ENCODE peak calls at places on chromosomes 1 and 21, in six cellular contexts. W is testis, H is LNCaP clone FGC, D is fibroblast of mammary gland, A is lung, E is heart right ventricle. U is an unnamed sample.

GRCh38 chr1:151635479-151636072 is 23.7 kb downstream of the SNX27 start:
- DNase-seq in H (no peak), E (no peak), W (no peak), D (no peak), A (no peak), U (no peak)

GRCh38 chr21:42566524-42567180 is 53.0 kb downstream of the SLC37A1 start:
- DNase-seq in E (no peak), A (no peak), W (peak; percentile 3), D (no peak), H (no peak), U (no peak)

GRCh38 chr1:41649445-41650175 is 165.1 kb upstream of the EDN2 start:
- DNase-seq in D (no peak), E (no peak), H (no peak), W (no peak), A (no peak), U (no peak)

GRCh38 chr1:87853576-87854351 is 525.1 kb downstream of the LMO4 start:
- DNase-seq in E (no peak), H (no peak), A (no peak), D (peak; percentile 93), W (peak; percentile 29), U (peak; percentile 78)

GRCh38 chr21:42649122-42650032 is 4.0 kb upstream of the PDE9A start:
- DNase-seq in E (no peak), H (no peak), D (no peak), W (no peak), A (no peak), U (no peak)

GRCh38 chr1:221667504-221667903 is 74.4 kb downstream of the DUSP10 start:
- DNase-seq in E (no peak), H (no peak), W (no peak), D (peak; percentile 85), A (no peak), U (peak; percentile 86)

GRCh38 chr1:115649964-115650363 is 8.2 kb downstream of the VANGL1 start:
- DNase-seq in H (no peak), E (no peak), A (no peak), D (no peak), W (no peak), U (no peak)

GRCh38 chr1:74245168-74245753 is 10.1 kb downstream of the TNNI3K start:
- DNase-seq in A (no peak), W (no peak), E (no peak), H (no peak), D (no peak), U (no peak)

GRCh38 chr1:29392036-29392435 is 155.7 kb downstream of the PTPRU start:
- DNase-seq in H (no peak), D (no peak), A (no peak), E (no peak), W (no peak), U (no peak)

GRCh38 chr1:234686035-234686434 is 76.1 kb upstream of the IRF2BP2 start:
- DNase-seq in H (no peak), E (no peak), W (no peak), A (no peak), D (peak; percentile 16), U (no peak)

GRCh38 chr1:205772607-205773032 is 2.7 kb downstream of the RAB29 start:
- DNase-seq in A (no peak), H (no peak), W (no peak), E (no peak), D (no peak), U (no peak)

GRCh38 chr1:96536576-96536975 is 185.0 kb upstream of the PTBP2 start:
- DNase-seq in D (peak; percentile 76), H (no peak), E (no peak), W (no peak), A (no peak), U (peak; percentile 48)

GRCh38 chr1:213393860-213394259 is 342.8 kb downstream of the RPS6KC1 start:
- DNase-seq in D (no peak), W (no peak), A (no peak), H (no peak), E (no peak), U (no peak)

GRCh38 chr1:39103321-39104157 is 77.4 kb downstream of the NDUFS5 start:
- DNase-seq in D (peak; percentile 85), H (no peak), A (no peak), W (no peak), E (no peak), U (peak; percentile 66)

DNA sequence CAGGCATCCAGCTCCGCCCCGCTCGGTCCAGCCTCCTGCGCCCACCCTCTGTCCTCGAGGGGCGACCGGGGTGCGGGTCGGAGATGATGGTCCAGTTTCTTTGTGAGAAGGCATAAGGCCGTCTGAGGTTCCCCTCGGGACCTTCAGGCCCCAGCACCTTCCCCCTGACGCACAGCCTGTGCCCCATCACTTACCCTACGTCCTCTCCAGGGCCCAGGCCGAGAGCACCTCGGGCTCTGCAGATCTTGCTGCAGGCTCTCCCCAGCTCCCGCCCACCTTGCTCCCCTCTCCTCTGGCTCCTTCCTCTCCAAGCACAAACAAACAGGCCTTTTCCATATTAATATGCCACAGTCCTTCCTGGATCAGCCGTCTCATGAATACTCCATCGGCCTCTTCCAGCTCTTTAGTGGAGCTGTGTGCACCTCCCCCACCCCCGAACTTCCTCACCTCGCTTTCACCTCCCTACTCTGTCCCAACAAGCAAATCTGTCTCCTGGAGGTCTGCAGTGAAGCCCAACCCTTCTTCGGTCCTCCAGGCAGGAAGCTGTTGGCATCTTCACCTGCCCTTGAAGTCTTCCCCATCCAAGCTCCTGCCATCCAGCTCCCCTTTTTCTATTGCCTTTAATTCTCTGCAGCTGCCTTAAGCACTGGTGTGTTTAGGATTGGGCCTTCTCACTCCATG is 448 bp upstream of the COL9A2 start:
- DNase-seq in D (no peak), E (no peak), H (no peak), W (no peak), A (no peak), U (no peak)
- H3K4me3 ChIP-seq in D (no peak overlapping the region), E (peak overlapping the region; percentile 44), H (no peak overlapping the region), W (no peak overlapping the region), A (no peak overlapping the region), U (no peak overlapping the region)

GRCh38 chr1:21327566-21328323 is 37.5 kb upstream of the ECE1 start:
- DNase-seq in D (no peak), A (no peak), H (no peak), E (no peak), W (no peak), U (no peak)

GRCh38 chr1:21325731-21326387 is 35.6 kb upstream of the ECE1 start:
- DNase-seq in H (no peak), E (no peak), A (no peak), W (no peak), D (no peak), U (no peak)

GRCh38 chr1:21331752-21332480 is 41.7 kb upstream of the ECE1 start:
- DNase-seq in H (peak; percentile 75), D (no peak), E (peak; percentile 18), A (no peak), W (no peak), U (no peak)

GRCh38 chr1:21326861-21327344 is 36.6 kb upstream of the ECE1 start:
- DNase-seq in H (no peak), D (no peak), W (no peak), A (no peak), E (no peak), U (no peak)

GRCh38 chr1:21329209-21329844 is 39.1 kb upstream of the ECE1 start:
- DNase-seq in W (no peak), D (peak; percentile 35), E (no peak), A (no peak), H (no peak), U (no peak)
- TF ChIP-seq CTCF in W (no peak), D (no peak), E (no peak), A (no peak), H (no peak), U (no peak)

GRCh38 chr21:35426897-35427296 is 377.8 kb upstream of the RUNX1 start:
- DNase-seq in H (no peak), D (no peak), E (no peak), A (no peak), W (no peak), U (no peak)

GRCh38 chr21:35428927-35429326 is 379.8 kb upstream of the RUNX1 start:
- DNase-seq in W (no peak), E (no peak), H (no peak), A (no peak), D (peak; percentile 30), U (peak; percentile 3)

GRCh38 chr21:35428041-35428400 is 378.9 kb upstream of the RUNX1 start:
- DNase-seq in A (no peak), W (no peak), H (no peak), E (no peak), D (peak; percentile 53), U (peak; percentile 47)

GRCh38 chr21:35427320-35428040 is 378.4 kb upstream of the RUNX1 start:
- DNase-seq in H (no peak), E (peak; percentile 18), D (peak; percentile 14), A (no peak), W (peak; percentile 54), U (peak; percentile 34)

GRCh38 chr21:35428489-35428888 is 379.4 kb upstream of the RUNX1 start:
- DNase-seq in A (peak; percentile 34), D (peak; percentile 61), W (peak; percentile 21), E (peak; percentile 58), H (no peak), U (peak; percentile 55)
- H3K4me3 ChIP-seq in A (no peak overlapping the region), D (no peak overlapping the region), W (no peak overlapping the region), E (no peak overlapping the region), H (no peak overlapping the region), U (no peak overlapping the region)

GRCh38 chr1:66693856-66694255 is 58.4 kb upstream of the DYNLT5 start:
- DNase-seq in E (no peak), D (no peak), H (no peak), W (no peak), A (no peak), U (no peak)

GRCh38 chr1:66695121-66695520 is 57.1 kb upstream of the DYNLT5 start:
- DNase-seq in A (no peak), E (no peak), D (no peak), H (no peak), W (no peak), U (no peak)

GRCh38 chr1:66692681-66693080 is 59.6 kb upstream of the DYNLT5 start:
- DNase-seq in D (no peak), H (no peak), A (no peak), W (no peak), E (no peak), U (no peak)

GRCh38 chr1:66687333-66687732 is 64.9 kb upstream of the DYNLT5 start:
- DNase-seq in E (no peak), A (no peak), D (no peak), H (no peak), W (no peak), U (no peak)

DNA sequence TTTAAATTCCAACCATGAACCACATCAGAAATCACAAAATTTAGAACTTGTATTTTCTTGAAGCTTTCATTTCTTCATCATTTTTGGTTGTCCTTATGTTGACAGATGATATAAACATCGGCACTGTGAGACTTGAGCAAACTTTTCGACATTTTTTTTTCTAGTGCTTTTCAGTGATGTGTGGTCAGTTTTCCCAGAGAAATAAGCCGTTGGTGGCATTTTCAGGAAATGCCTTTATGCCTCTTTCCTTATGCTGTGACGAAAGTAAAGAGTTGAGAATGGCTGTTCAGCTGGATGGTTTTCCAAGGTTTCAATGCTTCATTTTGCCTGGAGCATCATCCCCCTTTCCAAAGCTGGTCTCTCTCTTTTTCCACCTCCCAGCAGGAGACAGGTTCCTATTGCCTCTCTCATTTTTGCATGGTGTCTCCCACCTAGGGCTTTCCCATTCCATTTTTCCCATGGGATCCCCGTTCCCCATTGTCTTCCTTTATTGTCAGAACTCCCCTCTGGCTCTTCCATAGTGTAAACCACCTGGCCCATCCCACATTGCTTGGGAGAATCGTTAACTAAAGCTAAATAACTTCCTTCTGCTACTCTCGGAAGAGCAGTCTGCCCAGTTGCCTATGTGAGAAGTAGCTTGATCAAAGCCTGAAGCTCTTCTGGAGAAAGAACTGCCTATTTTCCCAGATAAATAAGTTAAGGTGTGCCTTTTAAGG is 61.4 kb upstream of the DYNLT5 start:
- DNase-seq in E (no peak), A (no peak), H (no peak), W (no peak), D (no peak), U (no peak)
- TF ChIP-seq CTCF in E (no peak), A (no peak), H (no peak), W (no peak), D (no peak), U (no peak)

U was measured in fibroblast of pulmonary artery.